ENCODE peak calls at places on chromosome 2, in seven cellular contexts. T is upper lobe of right lung; W is AG09309; B is stimulated activated CD4-positive, alpha-beta T cell treated with anti-CD3 and anti-CD28 coated beads, TNF-alpha, amount 100 ng/mL, for 4 hours; K is colonic mucosa; Q is effector memory CD4-positive, alpha-beta T cell; H is thoracic aorta. A is an unnamed sample.

GRCh38 chr2:135819211-135819610 is 17.8 kb downstream of the LCT start:
- DNase-seq in T (no peak), W (no peak), B (no peak), K (no peak), Q (no peak), H (no peak), A (peak; percentile 51)

GRCh38 chr2:237833546-237833945 is 25.9 kb upstream of the RAMP1 start:
- DNase-seq in T (no peak), W (no peak), B (no peak), K (no peak), Q (no peak), H (no peak), A (no peak)

GRCh38 chr2:206765242-206766056 is at the start of the genes FASTKD2 and MDH1B:
- DNase-seq in T (peak; percentile 92), W (peak; percentile 81), B (peak; percentile 72), K (peak; percentile 86), Q (peak; percentile 78), H (peak; percentile 90), A (peak; percentile 86)

GRCh38 chr2:221517362-221518121 is 54.6 kb downstream of the EPHA4 start:
- DNase-seq in T (peak; percentile 81), W (peak; percentile 37), B (peak; percentile 18), K (peak; percentile 67), Q (peak; percentile 61), H (no peak), A (no peak)

GRCh38 chr2:36356990-36357505 is 1.5 kb downstream of the CRIM1 start:
- DNase-seq in T (no peak), W (no peak), B (no peak), K (no peak), Q (no peak), H (no peak), A (no peak)

GRCh38 chr2:117931266-117931665 is 82.6 kb downstream of the CCDC93 start:
- DNase-seq in T (no peak), W (no peak), B (no peak), K (no peak), Q (no peak), H (no peak), A (no peak)

GRCh38 chr2:77807531-77808215 is 285.5 kb upstream of the LRRTM4 start:
- DNase-seq in T (no peak), W (no peak), B (no peak), K (no peak), Q (no peak), H (no peak), A (peak; percentile 55)

GRCh38 chr2:69716555-69717120 is 25.3 kb upstream of the ANXA4 start:
- DNase-seq in T (no peak), W (no peak), B (no peak), K (no peak), Q (no peak), H (no peak), A (no peak)

GRCh38 chr2:68429311-68429826 is 37.7 kb downstream of the FBXO48 start:
- DNase-seq in T (no peak), W (no peak), B (no peak), K (no peak), Q (no peak), H (no peak), A (no peak)

GRCh38 chr2:189412330-189412953 is 28.8 kb upstream of the WDR75 start:
- DNase-seq in T (no peak), W (no peak), B (peak; percentile 5), K (peak; percentile 40), Q (peak; percentile 20), H (no peak), A (no peak)

GRCh38 chr2:108268001-108268400 is 20.7 kb upstream of the SULT1C2 start:
- DNase-seq in T (no peak), W (peak; percentile 86), B (no peak), K (no peak), Q (no peak), H (no peak), A (no peak)

GRCh38 chr2:128536925-128537620 is 218.4 kb upstream of the HS6ST1 start:
- DNase-seq in T (no peak), W (peak; percentile 80), B (no peak), K (no peak), Q (no peak), H (no peak), A (no peak)

GRCh38 chr2:39494784-39495251 is 57.7 kb upstream of the MAP4K3 start:
- DNase-seq in T (no peak), W (peak; percentile 95), B (no peak), K (no peak), Q (no peak), H (no peak), A (no peak)

GRCh38 chr2:236505071-236505470 is 64.6 kb upstream of the ACKR3 start:
- DNase-seq in T (no peak), W (no peak), B (no peak), K (no peak), Q (no peak), H (no peak), A (no peak)

GRCh38 chr2:134218928-134219707 is 34.8 kb upstream of the MGAT5 start:
- DNase-seq in T (peak; percentile 65), W (no peak), B (no peak), K (peak; percentile 35), Q (peak; percentile 23), H (no peak), A (no peak)

GRCh38 chr2:9167718-9168657 is 38.6 kb upstream of the ASAP2 start:
- DNase-seq in T (no peak), W (no peak), B (no peak), K (no peak), Q (no peak), H (no peak), A (peak; percentile 91)

GRCh38 chr2:185127412-185127811 is 529.1 kb downstream of the ZNF804A start:
- DNase-seq in T (no peak), W (no peak), B (no peak), K (no peak), Q (no peak), H (no peak), A (no peak)

GRCh38 chr2:120549841-120550240 is 185.8 kb upstream of the GLI2 start:
- DNase-seq in T (no peak), W (no peak), B (no peak), K (no peak), Q (no peak), H (no peak), A (no peak)

GRCh38 chr2:231632559-231633142 is 40.0 kb downstream of the TEX44 start:
- DNase-seq in T (no peak), W (peak; percentile 76), B (no peak), K (no peak), Q (no peak), H (no peak), A (no peak)

GRCh38 chr2:28753043-28753683 is 1.5 kb downstream of the PPP1CB start:
- DNase-seq in T (peak; percentile 68), W (peak; percentile 34), B (peak; percentile 38), K (peak; percentile 88), Q (peak; percentile 33), H (no peak), A (peak; percentile 81)